ENCODE peak calls at places on chromosomes 4 and X, in six cellular contexts. One of them, this sample, is unnamed.

GRCh38 chrX:153492543-153492942 is 2.2 kb upstream of the BGN start:
- DNase-seq in uterus: no peak
- DNase-seq in lower lobe of right lung: no peak
- DNase-seq in IMR-90: no peak
- DNase-seq in natural killer cell: no peak
- DNase-seq in CD4-positive, alpha-beta T cell: no peak
- DNase-seq in this sample: no peak

GRCh38 chrX:12972239-12972638 is 2.7 kb upstream of the TMSB4X start:
- DNase-seq in natural killer cell: no peak
- DNase-seq in lower lobe of right lung: no peak
- DNase-seq in IMR-90: no peak
- DNase-seq in CD4-positive, alpha-beta T cell: no peak
- DNase-seq in uterus: no peak
- DNase-seq in this sample: no peak

GRCh38 chrX:104679175-104679574 is 113.2 kb downstream of the IL1RAPL2 start:
- DNase-seq in CD4-positive, alpha-beta T cell: no peak
- DNase-seq in natural killer cell: no peak
- DNase-seq in IMR-90: no peak
- DNase-seq in lower lobe of right lung: no peak
- DNase-seq in uterus: no peak
- DNase-seq in this sample: no peak

GRCh38 chr4:7756071-7756470 is 183.6 kb downstream of the AFAP1 start:
- DNase-seq in IMR-90: no peak
- DNase-seq in CD4-positive, alpha-beta T cell: no peak
- DNase-seq in lower lobe of right lung: peak
- DNase-seq in uterus: no peak
- DNase-seq in natural killer cell: no peak
- DNase-seq in this sample: no peak

GRCh38 chr4:181319629-181320028 is 923.6 kb upstream of the TENM3 start:
- DNase-seq in IMR-90: no peak
- DNase-seq in CD4-positive, alpha-beta T cell: no peak
- DNase-seq in uterus: no peak
- DNase-seq in lower lobe of right lung: no peak
- DNase-seq in natural killer cell: no peak
- DNase-seq in this sample: no peak

GRCh38 chr4:121072080-121072835 is at the start of gene NDNF:
- DNase-seq in uterus: peak
- DNase-seq in lower lobe of right lung: peak
- DNase-seq in CD4-positive, alpha-beta T cell: peak
- DNase-seq in IMR-90: peak
- DNase-seq in natural killer cell: no peak
- DNase-seq in this sample: no peak

GRCh38 chrX:1231850-1232505 is 19.5 kb upstream of the CRLF2 start:
- DNase-seq in lower lobe of right lung: no peak
- DNase-seq in CD4-positive, alpha-beta T cell: no peak
- DNase-seq in natural killer cell: no peak
- DNase-seq in uterus: no peak
- DNase-seq in IMR-90: no peak
- DNase-seq in this sample: no peak

GRCh38 chr4:6469898-6470501 is 2.4 kb downstream of the PPP2R2C start:
- DNase-seq in uterus: no peak
- DNase-seq in CD4-positive, alpha-beta T cell: no peak
- DNase-seq in lower lobe of right lung: no peak
- DNase-seq in IMR-90: no peak
- DNase-seq in natural killer cell: no peak
- DNase-seq in this sample: no peak

GRCh38 chrX:19554786-19555185 is 39.5 kb upstream of the MAP3K15 start:
- DNase-seq in uterus: no peak
- DNase-seq in IMR-90: peak
- DNase-seq in natural killer cell: no peak
- DNase-seq in CD4-positive, alpha-beta T cell: no peak
- DNase-seq in lower lobe of right lung: no peak
- DNase-seq in this sample: peak

GRCh38 chr4:71130827-71131603 is 137.6 kb downstream of the DCK start:
- DNase-seq in lower lobe of right lung: no peak
- DNase-seq in IMR-90: peak
- DNase-seq in natural killer cell: no peak
- DNase-seq in CD4-positive, alpha-beta T cell: no peak
- DNase-seq in uterus: no peak
- DNase-seq in this sample: no peak

GRCh38 chr4:99013402-99013843 is 17.9 kb downstream of the METAP1 start:
- DNase-seq in CD4-positive, alpha-beta T cell: no peak
- DNase-seq in lower lobe of right lung: no peak
- DNase-seq in natural killer cell: no peak
- DNase-seq in uterus: no peak
- DNase-seq in IMR-90: peak
- DNase-seq in this sample: no peak

DNA sequence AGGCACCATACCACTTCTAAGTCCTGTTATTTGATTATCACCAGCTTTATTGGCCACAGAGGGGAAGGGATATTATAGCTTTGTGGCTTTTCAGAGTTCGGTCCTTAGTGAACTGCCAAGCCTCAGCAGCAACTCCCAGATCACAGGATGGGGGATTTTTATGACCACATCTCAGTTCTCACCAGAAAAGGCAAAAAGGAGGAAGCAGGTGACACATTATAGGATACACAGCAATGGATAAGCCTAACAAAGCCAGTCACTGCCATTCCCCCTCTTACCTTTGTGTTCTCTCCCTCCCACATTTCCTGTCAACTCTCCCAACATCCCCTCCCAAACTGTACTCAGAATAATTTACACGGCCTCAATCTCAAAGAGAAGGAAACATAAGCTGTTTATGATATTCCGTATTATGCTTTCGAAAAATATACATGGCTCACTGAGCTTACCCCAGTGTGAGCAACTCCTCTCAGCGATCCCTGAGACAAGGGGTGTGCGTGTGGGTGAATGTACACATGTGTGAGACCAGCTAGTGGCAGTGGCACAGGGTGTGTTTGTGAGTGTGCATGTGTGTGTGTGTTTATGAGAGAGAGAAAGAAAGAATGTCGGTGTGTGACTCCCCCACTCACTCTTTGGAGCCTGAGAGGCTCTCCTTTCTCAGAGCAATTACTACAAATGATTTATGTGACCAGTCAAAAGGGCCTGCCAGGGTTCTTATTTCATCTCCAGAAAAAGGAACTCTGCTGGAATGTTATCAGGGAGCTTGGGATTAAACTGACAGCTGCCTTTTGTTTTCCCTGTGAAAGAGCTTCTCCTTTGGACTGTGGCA is 143.0 kb downstream of the MGST2 start:
- DNase-seq in natural killer cell: no peak
- DNase-seq in IMR-90: peak
- DNase-seq in CD4-positive, alpha-beta T cell: no peak
- DNase-seq in uterus: peak
- DNase-seq in lower lobe of right lung: no peak
- DNase-seq in this sample: no peak
- TF ChIP-seq CTCF in natural killer cell: no peak
- TF ChIP-seq CTCF in IMR-90: no peak
- TF ChIP-seq CTCF in CD4-positive, alpha-beta T cell: no peak
- TF ChIP-seq CTCF in uterus: no peak
- TF ChIP-seq CTCF in lower lobe of right lung: no peak
- TF ChIP-seq CTCF in this sample: no peak

GRCh38 chr4:77120888-77121508 is 36.0 kb upstream of the CCNG2 start:
- DNase-seq in IMR-90: no peak
- DNase-seq in natural killer cell: no peak
- DNase-seq in CD4-positive, alpha-beta T cell: no peak
- DNase-seq in lower lobe of right lung: no peak
- DNase-seq in uterus: no peak
- DNase-seq in this sample: no peak
- TF ChIP-seq CTCF in IMR-90: no peak
- TF ChIP-seq CTCF in natural killer cell: no peak
- TF ChIP-seq CTCF in CD4-positive, alpha-beta T cell: no peak
- TF ChIP-seq CTCF in lower lobe of right lung: no peak
- TF ChIP-seq CTCF in uterus: no peak
- TF ChIP-seq CTCF in this sample: no peak

GRCh38 chrX:2748815-2749188 is 3.0 kb upstream of the XG start:
- DNase-seq in natural killer cell: no peak
- DNase-seq in lower lobe of right lung: no peak
- DNase-seq in IMR-90: no peak
- DNase-seq in uterus: no peak
- DNase-seq in CD4-positive, alpha-beta T cell: no peak
- DNase-seq in this sample: no peak
- TF ChIP-seq CTCF in natural killer cell: no peak
- TF ChIP-seq CTCF in lower lobe of right lung: no peak
- TF ChIP-seq CTCF in IMR-90: no peak
- TF ChIP-seq CTCF in uterus: no peak
- TF ChIP-seq CTCF in CD4-positive, alpha-beta T cell: no peak
- TF ChIP-seq CTCF in this sample: no peak

DNA sequence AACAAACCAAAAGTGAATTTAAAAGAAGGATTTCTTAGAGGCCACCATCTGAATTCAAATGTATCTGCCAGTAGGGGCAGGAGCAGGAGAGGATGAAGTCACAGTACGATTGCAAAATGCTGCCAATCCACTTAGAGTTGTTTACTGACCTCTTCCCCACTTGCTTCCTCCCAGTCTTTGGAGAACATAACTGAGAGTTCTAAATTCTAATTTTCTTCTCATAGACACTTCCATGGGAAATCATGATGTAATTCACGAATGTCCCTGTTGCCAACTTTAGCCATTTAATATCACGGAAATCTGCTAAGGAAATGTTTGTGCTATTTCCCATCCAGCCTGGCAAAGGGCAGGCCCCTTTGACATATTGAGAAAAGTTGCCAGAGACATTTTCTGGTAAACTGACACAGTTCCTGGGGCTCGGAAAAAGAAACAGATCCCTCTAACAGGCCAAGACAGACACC is 33.6 kb upstream of the NOCT start:
- DNase-seq in lower lobe of right lung: no peak
- DNase-seq in CD4-positive, alpha-beta T cell: no peak
- DNase-seq in natural killer cell: no peak
- DNase-seq in IMR-90: peak
- DNase-seq in uterus: peak
- DNase-seq in this sample: peak
- TF ChIP-seq CTCF in lower lobe of right lung: peak
- TF ChIP-seq CTCF in CD4-positive, alpha-beta T cell: no peak
- TF ChIP-seq CTCF in natural killer cell: no peak
- TF ChIP-seq CTCF in IMR-90: peak
- TF ChIP-seq CTCF in uterus: peak
- TF ChIP-seq CTCF in this sample: peak

DNA sequence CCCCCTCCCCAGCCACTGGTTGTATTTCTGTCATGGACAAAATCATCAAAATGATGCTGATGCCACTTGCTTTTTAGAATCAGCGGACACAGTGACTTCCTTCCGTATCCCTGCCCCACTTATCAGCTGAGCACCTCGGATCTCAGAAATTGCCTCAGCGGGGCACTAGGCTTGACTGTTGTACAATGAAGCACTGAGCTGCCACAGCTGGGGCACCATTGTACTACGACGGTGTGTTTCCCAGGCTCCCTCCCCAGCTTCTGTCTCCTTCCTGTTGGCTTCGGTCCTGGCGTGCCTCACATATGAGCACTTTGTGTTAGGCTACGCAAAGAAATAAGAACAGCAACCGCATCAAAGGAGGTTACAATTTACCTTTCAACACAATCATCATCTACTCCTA is 82.4 kb downstream of the F11 start:
- DNase-seq in lower lobe of right lung: no peak
- DNase-seq in IMR-90: no peak
- DNase-seq in uterus: no peak
- DNase-seq in natural killer cell: no peak
- DNase-seq in CD4-positive, alpha-beta T cell: no peak
- DNase-seq in this sample: no peak
- TF ChIP-seq CTCF in lower lobe of right lung: no peak
- TF ChIP-seq CTCF in IMR-90: no peak
- TF ChIP-seq CTCF in uterus: no peak
- TF ChIP-seq CTCF in natural killer cell: no peak
- TF ChIP-seq CTCF in CD4-positive, alpha-beta T cell: no peak
- TF ChIP-seq CTCF in this sample: no peak

DNA sequence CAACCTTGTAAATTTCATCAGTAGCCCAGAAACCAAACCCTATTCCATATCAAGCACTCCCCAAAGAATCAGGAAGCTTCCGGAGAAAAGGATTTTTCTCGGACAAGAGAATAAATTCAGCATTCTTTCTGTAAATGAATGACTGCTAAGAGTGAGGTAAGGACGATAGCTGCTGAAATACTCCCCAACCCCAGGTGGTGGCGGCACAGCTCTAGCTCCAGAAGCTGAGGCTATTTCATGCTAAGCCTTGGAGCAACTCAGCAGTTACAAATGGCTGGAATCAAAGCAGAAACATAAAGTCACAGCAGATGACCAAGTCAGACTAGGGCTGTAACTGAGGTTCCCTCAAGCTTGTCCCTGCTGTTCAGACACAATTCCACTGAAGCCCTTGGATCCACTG is 13.9 kb upstream of the PCDH19 start:
- DNase-seq in IMR-90: no peak
- DNase-seq in natural killer cell: no peak
- DNase-seq in lower lobe of right lung: no peak
- DNase-seq in uterus: no peak
- DNase-seq in CD4-positive, alpha-beta T cell: no peak
- DNase-seq in this sample: no peak
- TF ChIP-seq CTCF in IMR-90: no peak
- TF ChIP-seq CTCF in natural killer cell: no peak
- TF ChIP-seq CTCF in lower lobe of right lung: no peak
- TF ChIP-seq CTCF in uterus: no peak
- TF ChIP-seq CTCF in CD4-positive, alpha-beta T cell: no peak
- TF ChIP-seq CTCF in this sample: no peak

DNA sequence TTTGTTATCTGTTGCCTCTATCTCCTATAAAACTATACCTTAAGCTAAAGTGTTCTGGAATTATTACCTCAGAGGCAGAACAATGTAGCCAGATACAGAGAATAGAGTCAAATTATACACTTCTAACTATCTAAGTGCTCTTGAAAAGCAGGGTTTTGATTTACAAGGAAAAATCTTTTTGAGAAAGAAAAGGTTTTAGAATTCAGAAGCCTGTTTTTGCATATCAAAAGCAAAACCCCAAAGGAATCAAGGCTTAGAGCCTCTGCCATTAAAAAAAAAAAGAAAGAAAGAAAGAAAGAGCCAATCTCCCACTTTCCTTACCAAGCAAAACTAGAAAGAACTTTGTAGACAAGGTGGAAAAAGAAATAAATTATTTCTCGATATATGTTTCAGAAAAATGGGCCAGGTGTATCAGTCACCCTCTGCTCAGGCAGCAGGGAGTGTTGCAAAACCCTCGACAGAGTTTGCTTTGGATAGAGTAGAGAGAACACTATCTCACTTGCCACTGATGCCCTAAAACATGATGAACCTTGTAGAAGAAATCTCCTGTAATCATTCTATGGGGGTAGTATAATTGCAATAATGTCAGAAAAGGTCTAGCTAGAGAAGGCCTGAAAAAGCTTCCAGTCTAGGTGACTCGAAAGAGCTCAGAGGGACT is 318.3 kb downstream of the PCDH10 start:
- DNase-seq in uterus: no peak
- DNase-seq in CD4-positive, alpha-beta T cell: no peak
- DNase-seq in lower lobe of right lung: no peak
- DNase-seq in IMR-90: no peak
- DNase-seq in natural killer cell: no peak
- DNase-seq in this sample: no peak
- TF ChIP-seq CTCF in uterus: no peak
- TF ChIP-seq CTCF in CD4-positive, alpha-beta T cell: no peak
- TF ChIP-seq CTCF in lower lobe of right lung: no peak
- TF ChIP-seq CTCF in IMR-90: no peak
- TF ChIP-seq CTCF in natural killer cell: no peak
- TF ChIP-seq CTCF in this sample: no peak